ENCODE peak calls at places on chromosomes 4 and X, in six cellular contexts. G is mammary epithelial cell; J is activated naive CD4-positive, alpha-beta T cell; N is Kasumi-1; S is fibroblast of lung; E is IMR-90. O is an unnamed sample.
A peak's percentile ranks its signal among the peaks of the same experiment; 100 is the strongest.

GRCh38 chr4:185998791-185999190 is 70.2 kb upstream of the TLR3 start:
- DNase-seq in G (no peak), J (no peak), N (no peak), S (peak; percentile 3), E (no peak), O (no peak)

GRCh38 chr4:4663028-4663427 is 121.2 kb upstream of the STX18 start:
- DNase-seq in G (no peak), J (no peak), N (no peak), S (peak; percentile 33), E (peak; percentile 64), O (no peak)

GRCh38 chr4:10032625-10033024 is 11.3 kb upstream of the SLC2A9 start:
- DNase-seq in G (peak; percentile 92), J (no peak), N (no peak), S (peak; percentile 22), E (peak; percentile 75), O (no peak)

GRCh38 chrX:141469469-141469868 is 115.1 kb downstream of the SPANXA1 start:
- DNase-seq in G (peak; percentile 14), J (no peak), N (no peak), S (no peak), E (peak; percentile 8), O (no peak)

GRCh38 chr4:89914609-89915008 is 20.0 kb downstream of the MMRN1 start:
- DNase-seq in G (no peak), J (no peak), N (peak; percentile 54), S (no peak), E (no peak), O (no peak)

GRCh38 chr4:136319789-136320470 is 1212.4 kb downstream of the PCDH18 start:
- DNase-seq in G (peak; percentile 88), J (no peak), N (no peak), S (no peak), E (peak; percentile 49), O (no peak)

GRCh38 chr4:86706923-86707597 is 112.9 kb downstream of the PTPN13 start:
- DNase-seq in G (peak; percentile 58), J (no peak), N (no peak), S (peak; percentile 46), E (peak; percentile 11), O (no peak)

GRCh38 chrX:153397256-153397960 is 3.7 kb downstream of the PNMA6E start:
- DNase-seq in G (no peak), J (no peak), N (no peak), S (no peak), E (no peak), O (no peak)

GRCh38 chr4:15416357-15417327 is 11.2 kb upstream of the C1QTNF7 start:
- DNase-seq in G (no peak), J (no peak), N (no peak), S (no peak), E (no peak), O (no peak)